ENCODE peak calls at places on chromosomes 6 and 20, in nine cellular contexts. One of them, this sample, is unnamed.

GRCh38 chr6:37884548-37884947 is 65.0 kb downstream of the ZFAND3 start:
- DNase-seq in stimulated activated CD8-positive, alpha-beta memory T cell treated with anti-CD3 and anti-CD28 coated beads, Interleukin-15, amount 100 ng/mL, for 1 hour: no peak
- DNase-seq in right cardiac atrium: no peak
- DNase-seq in hypothalamus: no peak
- DNase-seq in psoas muscle: no peak
- DNase-seq in IMR-90: no peak
- DNase-seq in H1: no peak
- DNase-seq in Ammon's horn: no peak
- DNase-seq in H7: no peak
- DNase-seq in this sample: no peak

GRCh38 chr6:30763618-30764489 is 19.5 kb upstream of the IER3 start:
- DNase-seq in IMR-90: peak
- DNase-seq in psoas muscle: no peak
- DNase-seq in stimulated activated CD8-positive, alpha-beta memory T cell treated with anti-CD3 and anti-CD28 coated beads, Interleukin-15, amount 100 ng/mL, for 1 hour: no peak
- DNase-seq in H7: peak
- DNase-seq in hypothalamus: no peak
- DNase-seq in H1: no peak
- DNase-seq in Ammon's horn: no peak
- DNase-seq in right cardiac atrium: no peak
- DNase-seq in this sample: peak

GRCh38 chr6:91317247-91317646 is 730.4 kb upstream of the MAP3K7 start:
- DNase-seq in H7: no peak
- DNase-seq in IMR-90: peak
- DNase-seq in stimulated activated CD8-positive, alpha-beta memory T cell treated with anti-CD3 and anti-CD28 coated beads, Interleukin-15, amount 100 ng/mL, for 1 hour: no peak
- DNase-seq in psoas muscle: no peak
- DNase-seq in hypothalamus: no peak
- DNase-seq in right cardiac atrium: no peak
- DNase-seq in H1: no peak
- DNase-seq in Ammon's horn: no peak
- DNase-seq in this sample: no peak

GRCh38 chr6:21593412-21593926 is at the start of gene SOX4:
- DNase-seq in IMR-90: peak
- DNase-seq in Ammon's horn: peak
- DNase-seq in stimulated activated CD8-positive, alpha-beta memory T cell treated with anti-CD3 and anti-CD28 coated beads, Interleukin-15, amount 100 ng/mL, for 1 hour: no peak
- DNase-seq in hypothalamus: peak
- DNase-seq in H7: peak
- DNase-seq in H1: peak
- DNase-seq in right cardiac atrium: peak
- DNase-seq in psoas muscle: peak
- DNase-seq in this sample: peak

GRCh38 chr20:40016884-40017283 is 672.2 kb downstream of the MAFB start:
- DNase-seq in right cardiac atrium: no peak
- DNase-seq in H1: no peak
- DNase-seq in psoas muscle: no peak
- DNase-seq in Ammon's horn: no peak
- DNase-seq in stimulated activated CD8-positive, alpha-beta memory T cell treated with anti-CD3 and anti-CD28 coated beads, Interleukin-15, amount 100 ng/mL, for 1 hour: no peak
- DNase-seq in H7: no peak
- DNase-seq in IMR-90: no peak
- DNase-seq in hypothalamus: no peak
- DNase-seq in this sample: no peak

GRCh38 chr6:158040051-158040803 is 58.6 kb downstream of the SYNJ2 start:
- DNase-seq in hypothalamus: peak
- DNase-seq in IMR-90: peak
- DNase-seq in H1: no peak
- DNase-seq in Ammon's horn: no peak
- DNase-seq in H7: no peak
- DNase-seq in stimulated activated CD8-positive, alpha-beta memory T cell treated with anti-CD3 and anti-CD28 coated beads, Interleukin-15, amount 100 ng/mL, for 1 hour: no peak
- DNase-seq in right cardiac atrium: peak
- DNase-seq in psoas muscle: no peak
- DNase-seq in this sample: no peak

GRCh38 chr6:93222071-93222851 is 197.1 kb downstream of the EPHA7 start:
- DNase-seq in psoas muscle: no peak
- DNase-seq in stimulated activated CD8-positive, alpha-beta memory T cell treated with anti-CD3 and anti-CD28 coated beads, Interleukin-15, amount 100 ng/mL, for 1 hour: no peak
- DNase-seq in right cardiac atrium: no peak
- DNase-seq in Ammon's horn: no peak
- DNase-seq in hypothalamus: no peak
- DNase-seq in H7: no peak
- DNase-seq in H1: no peak
- DNase-seq in IMR-90: no peak
- DNase-seq in this sample: peak

GRCh38 chr20:13883425-13883824 is 98.6 kb downstream of the NDUFAF5 start:
- DNase-seq in IMR-90: no peak
- DNase-seq in psoas muscle: no peak
- DNase-seq in Ammon's horn: peak
- DNase-seq in H7: no peak
- DNase-seq in right cardiac atrium: no peak
- DNase-seq in H1: no peak
- DNase-seq in stimulated activated CD8-positive, alpha-beta memory T cell treated with anti-CD3 and anti-CD28 coated beads, Interleukin-15, amount 100 ng/mL, for 1 hour: no peak
- DNase-seq in hypothalamus: peak
- DNase-seq in this sample: no peak

GRCh38 chr6:89411269-89412070 is 603 bp downstream of the RRAGD start:
- DNase-seq in IMR-90: no peak
- DNase-seq in Ammon's horn: peak
- DNase-seq in H7: peak
- DNase-seq in stimulated activated CD8-positive, alpha-beta memory T cell treated with anti-CD3 and anti-CD28 coated beads, Interleukin-15, amount 100 ng/mL, for 1 hour: no peak
- DNase-seq in psoas muscle: peak
- DNase-seq in hypothalamus: peak
- DNase-seq in right cardiac atrium: peak
- DNase-seq in H1: no peak
- DNase-seq in this sample: peak

GRCh38 chr6:150773969-150774368 is 91.5 kb upstream of the MTHFD1L start:
- DNase-seq in H7: no peak
- DNase-seq in Ammon's horn: no peak
- DNase-seq in psoas muscle: no peak
- DNase-seq in H1: no peak
- DNase-seq in hypothalamus: no peak
- DNase-seq in right cardiac atrium: no peak
- DNase-seq in stimulated activated CD8-positive, alpha-beta memory T cell treated with anti-CD3 and anti-CD28 coated beads, Interleukin-15, amount 100 ng/mL, for 1 hour: no peak
- DNase-seq in IMR-90: no peak
- DNase-seq in this sample: no peak

GRCh38 chr20:63625771-63626423 is 1.0 kb downstream of the GMEB2 start:
- DNase-seq in Ammon's horn: no peak
- DNase-seq in hypothalamus: no peak
- DNase-seq in psoas muscle: no peak
- DNase-seq in H1: no peak
- DNase-seq in right cardiac atrium: peak
- DNase-seq in stimulated activated CD8-positive, alpha-beta memory T cell treated with anti-CD3 and anti-CD28 coated beads, Interleukin-15, amount 100 ng/mL, for 1 hour: no peak
- DNase-seq in H7: peak
- DNase-seq in IMR-90: peak
- DNase-seq in this sample: peak